ENCODE peak calls at places on chromosome 20, in five cellular contexts. F is AG04450, A is PC-3, J is endothelial cell of umbilical vein, P is CD14-positive monocyte. O is an unnamed sample.

GRCh38 chr20:21767739-21768223 is 62.3 kb downstream of the PAX1 start:
- DNase-seq in F (no peak), A (peak), J (no peak), P (no peak), O (no peak)

GRCh38 chr20:63053430-63054102 is 46.8 kb upstream of the BHLHE23 start:
- DNase-seq in F (no peak), A (no peak), J (no peak), P (no peak), O (no peak)

GRCh38 chr20:6402026-6402425 is 279.2 kb upstream of the FERMT1 start:
- DNase-seq in F (no peak), A (no peak), J (no peak), P (no peak), O (no peak)

GRCh38 chr20:3843490-3843889 is 3.1 kb upstream of the MAVS start:
- DNase-seq in F (peak), A (peak), J (no peak), P (no peak), O (peak)

GRCh38 chr20:51489611-51490010 is 52.9 kb downstream of the NFATC2 start:
- DNase-seq in F (no peak), A (no peak), J (no peak), P (no peak), O (no peak)

GRCh38 chr20:21682576-21682975 is 22.9 kb upstream of the PAX1 start:
- DNase-seq in F (no peak), A (no peak), J (no peak), P (no peak), O (peak)

GRCh38 chr20:3889489-3890409 is 562 bp downstream of the PANK2 start:
- DNase-seq in F (no peak), A (peak), J (peak), P (no peak), O (peak)

GRCh38 chr20:32681175-32682084 is 7.7 kb upstream of the C20orf203 start:
- DNase-seq in F (no peak), A (peak), J (peak), P (no peak), O (peak)

GRCh38 chr20:40493551-40493950 is 195.5 kb downstream of the MAFB start:
- DNase-seq in F (no peak), A (no peak), J (no peak), P (peak), O (peak)

GRCh38 chr20:62740286-62741141 is 31.9 kb downstream of the NTSR1 start:
- DNase-seq in F (peak), A (peak), J (peak), P (peak), O (peak)

GRCh38 chr20:21436186-21436585 is 38.9 kb upstream of the NKX2-4 start:
- DNase-seq in F (no peak), A (peak), J (peak), P (no peak), O (peak)

GRCh38 chr20:37697314-37697713 is 3.5 kb downstream of the CTNNBL1 start:
- DNase-seq in F (no peak), A (no peak), J (no peak), P (peak), O (no peak)

GRCh38 chr20:23622839-23623343 is 14.9 kb downstream of the CST3 start:
- DNase-seq in F (peak), A (peak), J (peak), P (peak), O (peak)

GRCh38 chr20:62104791-62105345 is 17.4 kb upstream of the LSM14B start:
- DNase-seq in F (no peak), A (peak), J (no peak), P (no peak), O (no peak)

GRCh38 chr20:2822073-2822472 is 5.9 kb downstream of the TMEM239 start:
- DNase-seq in F (no peak), A (no peak), J (no peak), P (no peak), O (no peak)

GRCh38 chr20:15942130-15942529 is 631.1 kb downstream of the KIF16B start:
- DNase-seq in F (no peak), A (peak), J (no peak), P (no peak), O (peak)

GRCh38 chr20:58106143-58106750 is 122.2 kb downstream of the ANKRD60 start:
- DNase-seq in F (no peak), A (no peak), J (no peak), P (no peak), O (no peak)

GRCh38 chr20:52379723-52380336 is 188.3 kb upstream of the ZFP64 start:
- DNase-seq in F (no peak), A (peak), J (peak), P (no peak), O (peak)

GRCh38 chr20:32664352-32665159 is 9.2 kb downstream of the C20orf203 start:
- DNase-seq in F (no peak), A (no peak), J (no peak), P (no peak), O (no peak)

GRCh38 chr20:41136336-41136694 is 1.0 kb upstream of the PLCG1 start:
- DNase-seq in F (no peak), A (no peak), J (no peak), P (no peak), O (no peak)

GRCh38 chr20:47007826-47008655 is 113.4 kb downstream of the EYA2 start:
- DNase-seq in F (no peak), A (no peak), J (no peak), P (no peak), O (no peak)

GRCh38 chr20:62227977-62228958 is 8.2 kb upstream of the HRH3 start:
- DNase-seq in F (no peak), A (no peak), J (no peak), P (no peak), O (no peak)

GRCh38 chr20:18793625-18794427 is 19.8 kb upstream of the SCP2D1 start:
- DNase-seq in F (peak), A (peak), J (peak), P (peak), O (peak)
- TF ChIP-seq CTCF in F (no peak), A (peak), J (no peak), P (no peak), O (no peak)

DNA sequence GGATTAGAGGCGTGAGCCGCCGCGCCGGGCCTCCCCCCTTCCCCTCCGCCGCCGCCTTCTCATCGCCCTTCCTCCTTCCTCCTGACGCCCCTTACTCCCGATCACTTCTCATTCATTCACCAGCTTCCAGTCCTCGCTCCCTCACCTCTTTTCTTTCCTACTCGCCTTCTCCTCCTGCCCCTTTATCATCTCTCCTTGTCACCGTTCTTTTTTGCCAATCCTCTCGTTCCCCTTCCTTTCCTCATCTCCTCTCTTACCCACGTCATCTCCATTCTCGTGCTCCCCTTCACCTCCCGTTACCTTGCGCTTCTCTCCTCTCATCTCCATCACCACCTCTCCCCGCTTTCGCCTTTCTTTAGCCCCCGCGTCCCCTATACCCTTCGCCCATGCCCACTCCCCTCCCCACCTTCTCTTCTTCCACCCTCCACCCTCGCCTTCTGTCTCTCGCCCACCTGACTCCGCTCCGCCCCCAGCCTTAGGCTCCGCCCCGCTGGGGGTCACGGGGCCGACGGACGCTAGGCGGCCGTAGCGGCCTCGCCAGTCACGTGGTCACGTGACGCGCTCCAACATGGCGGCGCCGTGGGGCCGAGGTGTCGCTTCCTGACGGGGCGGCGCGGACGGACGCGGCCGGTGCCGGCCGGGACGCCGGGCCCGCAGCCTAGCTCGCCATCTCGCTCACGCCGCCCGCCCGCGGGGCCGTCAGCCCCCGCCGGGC is at the start of gene ARFGEF2:
- DNase-seq in F (peak), A (peak), J (peak), P (peak), O (peak)
- TF ChIP-seq CTCF in F (no peak), A (no peak), J (no peak), P (no peak), O (no peak)

DNA sequence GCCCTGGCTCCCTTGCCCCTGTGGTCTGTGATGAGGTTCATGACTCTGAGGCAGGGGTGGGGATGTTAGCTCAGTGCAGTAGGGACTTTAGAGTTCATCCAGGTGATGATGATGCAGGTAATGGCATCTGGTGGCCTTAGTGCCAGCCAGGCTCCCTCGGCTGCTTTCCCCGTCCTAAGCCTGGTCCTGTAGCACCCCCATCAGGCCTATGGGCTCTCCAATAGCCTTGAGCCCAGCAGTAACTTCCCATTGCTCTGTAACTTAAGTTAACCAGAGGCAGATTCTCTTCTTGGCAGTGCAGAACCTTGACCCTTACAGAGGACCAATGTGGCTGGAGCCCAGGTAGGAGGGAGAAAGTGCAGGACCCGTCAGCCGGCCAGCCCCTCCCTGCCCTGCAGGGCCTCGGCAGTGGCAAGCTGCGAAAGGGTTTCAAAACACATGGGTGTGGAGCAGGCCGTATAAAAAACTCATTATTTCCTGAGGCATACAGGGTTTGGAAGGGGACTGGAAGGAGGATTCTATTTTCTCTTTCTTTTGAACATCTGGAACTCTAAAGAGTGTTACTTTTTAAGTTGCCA is 406.9 kb downstream of the CDH26 start:
- DNase-seq in F (no peak), A (no peak), J (no peak), P (no peak), O (peak)
- TF ChIP-seq CTCF in F (peak), A (no peak), J (no peak), P (no peak), O (no peak)

DNA sequence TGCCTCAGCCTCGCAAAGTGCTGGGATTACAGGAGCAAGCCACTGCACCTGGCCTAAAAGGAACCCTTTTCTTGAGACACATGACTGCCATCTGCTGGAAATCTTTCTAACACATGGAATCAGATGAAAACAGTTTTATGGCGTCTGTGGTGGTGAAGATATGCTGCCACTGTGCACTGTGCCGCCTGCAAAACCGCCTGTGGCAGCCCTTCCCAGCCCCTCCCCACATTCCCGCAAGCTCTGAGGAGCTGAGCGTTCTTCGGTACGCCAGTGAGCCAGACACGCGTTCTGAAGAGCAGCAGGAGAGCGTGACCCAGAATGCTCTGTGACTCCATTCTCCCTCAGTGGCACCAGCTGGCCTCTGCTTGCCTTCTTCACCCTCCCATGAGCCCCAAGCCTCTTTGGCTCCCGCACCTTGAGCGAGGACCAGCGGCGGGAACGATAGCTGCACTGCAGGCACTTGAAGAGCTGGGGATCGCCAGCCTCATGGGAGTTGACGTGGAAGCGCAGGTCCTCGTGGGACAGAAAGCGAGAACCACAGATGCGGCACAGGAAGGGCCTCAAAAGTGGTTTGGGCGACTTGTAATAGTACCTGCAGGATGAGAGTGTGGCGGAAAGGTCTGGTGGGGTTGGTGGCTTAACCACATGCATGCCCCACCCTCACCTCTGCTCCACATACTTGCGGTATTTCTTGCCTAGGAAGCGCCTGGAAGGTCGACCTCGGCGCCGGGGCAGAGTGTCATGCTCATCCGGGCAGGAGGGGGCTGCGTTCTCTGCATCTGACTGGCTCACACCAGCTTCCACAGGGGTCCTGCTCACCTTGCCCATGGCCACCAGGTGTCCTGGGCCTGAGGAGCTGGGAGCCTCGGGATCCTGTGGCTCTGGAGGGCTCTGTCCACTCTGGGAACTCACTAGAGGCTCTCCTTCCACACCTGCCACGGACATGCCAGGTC is 8.7 kb downstream of the ZNF335 start:
- DNase-seq in F (no peak), A (peak), J (peak), P (peak), O (peak)
- TF ChIP-seq CTCF in F (peak), A (peak), J (peak), P (peak), O (peak)

GRCh38 chr20:44475694-44476560 is at the start of gene TTPAL:
- DNase-seq in F (peak), A (peak), J (peak), P (peak), O (peak)
- TF ChIP-seq CTCF in F (peak), A (peak), J (peak), P (no peak), O (no peak)

GRCh38 chr20:24681634-24682495 is 212.4 kb downstream of the SYNDIG1 start:
- DNase-seq in F (no peak), A (no peak), J (no peak), P (no peak), O (no peak)

GRCh38 chr20:24684421-24684871 is 215.0 kb downstream of the SYNDIG1 start:
- DNase-seq in F (no peak), A (no peak), J (no peak), P (no peak), O (no peak)

GRCh38 chr20:24682496-24683090 is 213.2 kb downstream of the SYNDIG1 start:
- DNase-seq in F (no peak), A (no peak), J (no peak), P (no peak), O (no peak)

GRCh38 chr20:24684954-24685691 is 215.7 kb downstream of the SYNDIG1 start:
- DNase-seq in F (no peak), A (no peak), J (no peak), P (no peak), O (no peak)

DNA sequence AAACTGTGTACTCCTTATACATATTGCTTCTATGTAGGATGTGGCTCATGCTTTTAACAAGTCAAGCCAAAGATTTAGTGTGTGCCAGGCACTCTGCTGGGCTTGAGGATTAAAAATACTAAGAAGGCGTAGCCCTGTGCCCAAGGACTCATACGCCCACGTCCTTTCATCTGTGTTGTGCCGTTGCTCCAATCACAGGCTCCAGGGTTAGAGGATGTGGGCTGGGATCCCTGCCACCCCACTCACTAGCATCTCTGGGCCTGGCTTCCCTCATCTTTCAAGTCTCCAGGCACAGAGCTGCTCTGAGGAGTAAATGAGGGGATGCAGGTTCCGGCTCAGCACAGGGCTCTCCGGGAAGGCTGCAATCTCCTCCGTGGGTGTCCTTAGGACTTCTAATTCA is 214.2 kb downstream of the SYNDIG1 start:
- DNase-seq in F (no peak), A (no peak), J (no peak), P (no peak), O (no peak)
- TF ChIP-seq CTCF in F (no peak), A (no peak), J (no peak), P (no peak), O (no peak)